ENCODE peak calls at places on chromosomes 7 and 10, in four cellular contexts. N is IMR-90, F is SK-N-SH, I is K562. B is an unnamed sample.
A peak's percentile ranks its signal among the peaks of the same experiment; 100 is the strongest.

GRCh38 chr10:66822801-66823200 is 103.0 kb upstream of the LRRTM3 start:
- DNase-seq in F (no peak), N (no peak), I (no peak), B (no peak)

GRCh38 chr7:141073173-141073640 is 657 bp upstream of the TMEM178B start:
- DNase-seq in N (peak; percentile 44), I (no peak), F (peak; percentile 83), B (no peak)

GRCh38 chr7:142960955-142961512 is 1.1 kb downstream of the KEL start:
- DNase-seq in F (no peak), N (no peak), I (peak; percentile 73), B (no peak)

GRCh38 chr10:31754803-31755624 is 173.6 kb downstream of the ARHGAP12 start:
- DNase-seq in N (no peak), F (no peak), I (no peak), B (no peak)

GRCh38 chr7:121985476-121985875 is 112.5 kb downstream of the PTPRZ1 start:
- DNase-seq in I (no peak), N (no peak), F (no peak), B (no peak)

GRCh38 chr10:114590983-114591382 is 67.1 kb downstream of the ABLIM1 start:
- DNase-seq in I (no peak), N (no peak), F (no peak), B (no peak)

GRCh38 chr7:3897430-3898385 is 596.7 kb downstream of the SDK1 start:
- DNase-seq in I (peak; percentile 48), N (peak; percentile 62), F (peak; percentile 62), B (no peak)

GRCh38 chr10:111475720-111476119 is 398.9 kb downstream of the ADRA2A start:
- DNase-seq in I (no peak), F (no peak), N (no peak), B (no peak)

GRCh38 chr7:45001138-45001694 is 1.2 kb downstream of the CCM2 start:
- DNase-seq in F (peak; percentile 31), N (no peak), I (peak; percentile 69), B (no peak)

GRCh38 chr10:132229834-132230556 is 43.2 kb downstream of the DPYSL4 start:
- DNase-seq in N (no peak), F (peak; percentile 57), I (no peak), B (no peak)

GRCh38 chr7:87510430-87510875 is 35.0 kb upstream of the ABCB4 start:
- DNase-seq in I (no peak), F (peak; percentile 30), N (no peak), B (no peak)

GRCh38 chr7:87505557-87506242 is 30.2 kb upstream of the ABCB4 start:
- DNase-seq in N (no peak), F (no peak), I (no peak), B (no peak)

GRCh38 chr7:87506243-87507180 is 31.0 kb upstream of the ABCB4 start:
- DNase-seq in I (no peak), N (peak; percentile 43), F (peak; percentile 12), B (no peak)

GRCh38 chr7:87505122-87505521 is 29.6 kb upstream of the ABCB4 start:
- DNase-seq in I (no peak), F (no peak), N (peak; percentile 3), B (no peak)

GRCh38 chr7:87507446-87507845 is 32.0 kb upstream of the ABCB4 start:
- DNase-seq in F (no peak), N (no peak), I (no peak), B (no peak)
- TF ChIP-seq MXI1 in F (no peak), N (no peak), I (no peak), B (no peak)

GRCh38 chr10:95697429-95697828 is 3.7 kb upstream of the TCTN3 start:
- DNase-seq in I (no peak), N (no peak), F (no peak), B (peak; percentile 63)

GRCh38 chr10:95694665-95695064 is 938 bp upstream of the TCTN3 start:
- DNase-seq in F (no peak), I (no peak), N (no peak), B (no peak)

GRCh38 chr10:95688648-95689047 is 5.1 kb downstream of the TCTN3 start:
- DNase-seq in N (no peak), F (no peak), I (peak; percentile 9), B (no peak)

GRCh38 chr10:95693668-95694534 is at the start of gene TCTN3:
- DNase-seq in I (peak; percentile 97), N (peak; percentile 100), F (peak; percentile 95), B (peak; percentile 100)

DNA sequence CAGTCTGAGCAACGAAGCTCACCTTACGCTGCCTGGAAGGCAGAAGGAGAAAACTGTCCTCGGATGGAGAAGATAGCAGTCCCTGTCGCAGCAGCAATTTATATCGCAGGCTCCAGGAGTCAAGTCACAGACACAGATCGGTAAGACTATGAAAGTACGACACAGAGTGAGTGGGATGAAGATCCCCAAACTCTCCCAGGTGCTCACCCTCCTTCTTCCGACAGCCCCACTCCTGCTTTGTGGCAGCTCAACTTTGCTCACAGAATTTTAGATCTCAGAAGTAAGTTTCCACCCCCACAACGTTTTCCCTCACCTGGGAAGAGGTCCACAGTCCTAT is 428 bp downstream of the TCTN3 start:
- DNase-seq in N (peak; percentile 2), F (no peak), I (no peak), B (no peak)
- TF ChIP-seq RCOR1 in N (no peak), F (no peak), I (no peak), B (no peak)

GRCh38 chr7:115099906-115100305 is 178.0 kb downstream of the MDFIC start:
- DNase-seq in F (no peak), N (peak; percentile 85), I (no peak), B (no peak)

GRCh38 chr7:115094163-115094562 is 172.3 kb downstream of the MDFIC start:
- DNase-seq in F (no peak), N (no peak), I (no peak), B (no peak)

GRCh38 chr7:115101199-115101598 is 179.3 kb downstream of the MDFIC start:
- DNase-seq in N (peak; percentile 26), F (no peak), I (no peak), B (no peak)

GRCh38 chr7:115096262-115096661 is 174.4 kb downstream of the MDFIC start:
- DNase-seq in N (no peak), I (no peak), F (no peak), B (no peak)

GRCh38 chr7:115097175-115097671 is 175.3 kb downstream of the MDFIC start:
- DNase-seq in I (no peak), N (peak; percentile 86), F (no peak), B (no peak)
- TF ChIP-seq MXI1 in I (no peak), N (no peak), F (no peak), B (no peak)

DNA sequence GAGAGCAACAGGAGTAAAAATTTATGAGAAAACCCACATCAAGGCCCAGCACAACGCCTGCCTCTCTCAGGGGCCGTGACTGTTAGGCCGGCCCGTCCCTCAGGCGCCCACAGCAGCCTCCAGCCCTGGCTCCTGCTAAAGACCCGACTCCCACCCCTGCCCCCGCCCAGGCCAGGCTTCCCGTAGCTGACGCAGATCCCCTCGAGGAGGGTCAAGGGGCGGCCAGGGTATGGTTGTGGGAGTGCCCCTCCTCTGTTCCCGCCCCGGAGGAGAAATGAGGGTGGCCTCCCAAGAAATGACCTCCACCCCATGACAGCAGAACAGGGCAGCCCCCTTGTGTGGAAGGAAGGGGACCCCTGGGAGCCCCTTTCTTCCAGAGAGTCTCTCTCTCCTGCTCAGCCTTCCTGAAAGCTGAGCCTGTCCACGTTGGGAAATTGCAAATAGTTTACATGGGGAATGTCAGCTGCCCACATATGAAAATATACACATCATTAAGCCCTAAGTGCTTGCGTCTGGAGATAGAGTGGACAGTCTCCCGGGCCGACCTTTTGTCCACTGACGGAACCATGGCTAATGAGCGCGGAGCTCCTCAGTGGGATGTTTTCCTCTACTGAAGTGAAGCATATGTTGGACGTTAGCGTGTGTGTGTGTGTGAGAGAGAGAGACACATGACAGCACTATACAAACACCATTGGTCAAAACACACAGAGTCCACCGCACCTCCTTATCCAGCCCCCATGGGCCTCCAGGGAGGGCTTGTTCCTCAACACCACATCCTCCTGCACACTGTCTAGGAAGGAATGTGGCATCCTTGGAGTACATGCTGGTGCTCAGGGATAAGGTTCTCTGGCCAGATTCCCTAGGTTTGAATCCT is 128.5 kb downstream of the RGS10 start:
- DNase-seq in F (no peak), N (peak; percentile 99), I (no peak), B (no peak)
- TF ChIP-seq RCOR1 in F (no peak), N (no peak), I (no peak), B (no peak)

DNA sequence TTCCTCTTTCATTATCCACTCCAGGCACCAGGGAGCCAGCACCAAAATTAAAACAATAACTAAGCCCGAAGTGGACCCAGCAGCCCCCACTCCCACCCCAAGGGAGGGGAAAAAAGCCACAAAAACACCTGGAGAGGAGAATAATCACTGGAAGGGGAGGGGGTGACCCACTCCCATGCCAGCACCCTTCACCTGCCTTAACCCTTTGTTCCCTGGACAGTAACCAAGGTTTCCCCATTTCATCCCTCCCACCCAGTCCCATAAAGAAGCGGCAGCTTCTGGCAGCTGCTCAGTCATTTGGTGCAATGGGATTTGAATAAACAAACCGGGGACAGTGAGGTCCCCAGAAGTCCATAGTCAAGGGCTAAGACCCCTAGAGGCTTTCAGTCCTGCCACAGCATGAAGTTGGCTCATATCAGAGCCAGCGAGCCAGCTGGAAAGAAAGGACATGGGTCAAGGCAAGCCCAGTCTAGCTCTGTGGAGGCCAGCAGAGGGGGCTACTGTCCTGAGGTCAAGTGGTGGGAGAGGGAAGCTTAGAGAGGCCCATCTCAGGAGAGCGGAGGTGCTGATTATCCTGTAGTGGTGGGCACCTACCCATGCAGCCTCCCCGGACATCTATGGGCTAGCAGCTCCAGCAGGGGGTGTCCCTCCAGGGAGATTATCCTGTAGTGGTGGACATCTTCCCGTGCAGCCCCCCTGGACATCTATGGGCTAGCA is 58.8 kb upstream of the LBX1 start:
- DNase-seq in N (peak; percentile 20), I (peak; percentile 55), F (peak; percentile 87), B (no peak)
- TF ChIP-seq MXI1 in N (no peak), I (no peak), F (no peak), B (no peak)